ENCODE peak calls at places on chromosomes 12 and 14, in nine cellular contexts. H, M, L, Z, X, V, A, O and E are unnamed samples.

GRCh38 chr12:5927732-5928516 is 17.1 kb downstream of the ANO2 start:
- DNase-seq in H (no peak), M (no peak), L (no peak), Z (no peak), X (no peak), V (no peak), A (no peak), O (no peak), E (no peak)

GRCh38 chr14:96357216-96357615 is 5.9 kb downstream of the ATG2B start:
- DNase-seq in H (no peak), M (no peak), L (no peak), Z (no peak), X (no peak), V (no peak), A (no peak), O (no peak), E (no peak)

GRCh38 chr14:35366048-35366428 is 38.5 kb downstream of the NFKBIA start:
- DNase-seq in H (no peak), M (no peak), L (no peak), Z (no peak), X (no peak), V (no peak), A (no peak), O (no peak), E (no peak)

GRCh38 chr12:27810756-27811155 is 30.7 kb upstream of the MANSC4 start:
- DNase-seq in H (no peak), M (no peak), L (no peak), Z (no peak), X (no peak), V (no peak), A (no peak), O (no peak), E (no peak)

GRCh38 chr12:48977290-48978281 is 536 bp upstream of the WNT1 start:
- DNase-seq in H (peak), M (peak), L (peak), Z (no peak), X (no peak), V (peak), A (peak), O (peak), E (peak)

GRCh38 chr12:130606245-130606644 is 109.9 kb downstream of the RIMBP2 start:
- DNase-seq in H (no peak), M (no peak), L (no peak), Z (no peak), X (no peak), V (no peak), A (no peak), O (no peak), E (no peak)

GRCh38 chr14:48967419-48967818 is 618.8 kb downstream of the RPS29 start:
- DNase-seq in H (no peak), M (no peak), L (no peak), Z (no peak), X (no peak), V (no peak), A (no peak), O (no peak), E (no peak)

GRCh38 chr12:83198291-83198690 is 511.6 kb downstream of the TMTC2 start:
- DNase-seq in H (no peak), M (no peak), L (no peak), Z (no peak), X (no peak), V (no peak), A (no peak), O (no peak), E (no peak)

GRCh38 chr12:45227668-45228067 is 11.8 kb downstream of the ANO6 start:
- DNase-seq in H (no peak), M (no peak), L (no peak), Z (no peak), X (no peak), V (no peak), A (no peak), O (no peak), E (no peak)

GRCh38 chr12:51171884-51172514 is 936 bp downstream of the TFCP2 start:
- DNase-seq in H (peak), M (peak), L (peak), Z (no peak), X (no peak), V (no peak), A (no peak), O (no peak), E (peak)

GRCh38 chr14:24851837-24852236 is 198.1 kb downstream of the STXBP6 start:
- DNase-seq in H (no peak), M (no peak), L (no peak), Z (no peak), X (no peak), V (no peak), A (no peak), O (no peak), E (no peak)

GRCh38 chr12:13093191-13093849 is 10.1 kb downstream of the GSG1 start:
- DNase-seq in H (no peak), M (no peak), L (no peak), Z (no peak), X (no peak), V (no peak), A (no peak), O (no peak), E (no peak)
- TF ChIP-seq CTCF in H (no peak), M (no peak), L (no peak), Z (no peak), X (no peak), V (no peak), A (no peak), O (no peak), E (no peak)

GRCh38 chr12:59005195-59005961 is 85.1 kb upstream of the LRIG3 start:
- DNase-seq in H (no peak), M (no peak), L (no peak), Z (peak), X (no peak), V (no peak), A (no peak), O (no peak), E (no peak)
- H3K4me3 ChIP-seq in H (no peak), M (no peak), L (no peak), Z (no peak), X (no peak), V (no peak), A (no peak), O (no peak), E (no peak)

GRCh38 chr12:29722164-29722563 is 61.6 kb downstream of the TMTC1 start:
- DNase-seq in H (no peak), M (no peak), L (no peak), Z (no peak), X (no peak), V (no peak), A (no peak), O (no peak), E (no peak)

GRCh38 chr12:29714966-29715365 is 68.8 kb downstream of the TMTC1 start:
- DNase-seq in H (no peak), M (no peak), L (no peak), Z (no peak), X (no peak), V (no peak), A (no peak), O (no peak), E (no peak)

GRCh38 chr12:29713729-29714128 is 70.0 kb downstream of the TMTC1 start:
- DNase-seq in H (peak), M (no peak), L (no peak), Z (no peak), X (no peak), V (no peak), A (no peak), O (no peak), E (no peak)

GRCh38 chr12:29719381-29719780 is 64.4 kb downstream of the TMTC1 start:
- DNase-seq in H (no peak), M (no peak), L (no peak), Z (no peak), X (no peak), V (no peak), A (no peak), O (no peak), E (no peak)

DNA sequence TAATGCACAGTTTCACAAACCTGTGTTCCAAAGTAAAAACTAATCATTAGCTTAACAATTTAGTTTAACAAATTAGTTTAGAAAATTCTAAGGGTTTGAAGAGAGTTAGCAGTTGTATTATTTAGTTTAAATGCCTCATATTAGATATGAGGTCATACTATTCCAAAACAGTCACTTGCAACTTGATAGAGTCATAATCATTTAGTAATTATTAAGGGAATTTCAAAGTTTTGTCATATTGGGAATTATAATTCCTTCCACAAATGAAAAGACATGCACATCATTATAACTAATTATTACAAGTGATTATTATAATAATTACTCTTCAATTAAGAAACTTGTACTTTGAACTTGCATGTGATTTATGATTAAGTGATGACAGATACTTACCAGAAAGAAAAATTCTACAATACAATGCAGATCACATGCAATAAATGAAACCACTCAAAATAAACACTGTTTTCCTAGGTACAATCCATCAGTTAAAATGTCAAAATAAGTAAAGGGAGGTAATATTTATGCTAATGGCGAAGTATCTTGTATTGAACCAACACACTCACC is 66.1 kb downstream of the TMTC1 start:
- DNase-seq in H (no peak), M (no peak), L (no peak), Z (no peak), X (no peak), V (no peak), A (no peak), O (no peak), E (no peak)
- TF ChIP-seq CTCF in H (no peak), M (no peak), L (no peak), Z (no peak), X (no peak), V (no peak), A (no peak), O (no peak), E (no peak)

GRCh38 chr12:74586251-74586650 is 48.6 kb downstream of the ATXN7L3B start:
- DNase-seq in H (no peak), M (no peak), L (no peak), Z (no peak), X (no peak), V (no peak), A (no peak), O (no peak), E (no peak)
- H3K4me3 ChIP-seq in H (no peak), M (no peak), L (no peak), Z (no peak), X (no peak), V (no peak), A (no peak), O (no peak), E (no peak)

GRCh38 chr12:116009805-116010204 is 267.7 kb downstream of the MED13L start:
- DNase-seq in H (peak), M (no peak), L (no peak), Z (no peak), X (no peak), V (no peak), A (no peak), O (no peak), E (no peak)
- TF ChIP-seq CTCF in H (peak), M (no peak), L (peak), Z (no peak), X (no peak), V (peak), A (no peak), O (peak), E (peak)

DNA sequence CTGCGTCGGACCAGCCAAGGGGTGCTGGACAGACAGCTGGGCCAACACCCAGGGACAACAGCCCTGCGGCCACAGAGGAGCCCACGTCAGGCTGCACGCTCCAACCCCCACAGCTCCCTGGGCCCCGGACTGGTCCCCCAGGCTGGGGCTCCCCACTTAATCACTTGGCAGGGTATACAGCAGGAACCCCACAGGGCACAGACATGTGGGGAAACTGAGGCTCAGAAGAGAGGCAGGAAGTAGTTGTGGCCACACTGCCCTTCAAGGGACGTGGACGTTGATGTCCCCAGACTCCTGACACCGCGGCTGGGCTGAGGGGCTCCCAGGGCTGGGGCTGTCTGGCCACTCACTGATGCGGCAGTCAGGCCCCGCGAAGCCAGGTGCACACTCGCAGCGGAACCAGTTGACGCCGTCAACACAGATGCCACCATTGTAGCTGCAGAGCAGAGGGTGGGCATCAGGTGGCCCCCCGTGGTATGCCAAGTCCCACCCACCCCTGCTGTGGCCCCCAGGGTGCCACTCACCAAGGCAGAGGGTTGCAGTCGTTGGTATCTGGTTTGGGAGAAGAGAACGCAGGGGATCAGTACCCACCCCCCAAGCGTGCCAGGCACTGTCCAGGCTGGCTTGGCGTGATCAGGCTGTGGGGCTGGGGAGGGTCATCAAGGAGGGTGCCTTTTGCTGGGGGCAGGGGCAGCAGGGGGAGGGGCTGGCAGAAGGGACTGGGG is 21.4 kb downstream of the JAG2 start:
- DNase-seq in H (no peak), M (no peak), L (no peak), Z (no peak), X (no peak), V (no peak), A (no peak), O (peak), E (no peak)
- H3K4me3 ChIP-seq in H (no peak), M (no peak), L (no peak), Z (no peak), X (no peak), V (no peak), A (no peak), O (no peak), E (no peak)

DNA sequence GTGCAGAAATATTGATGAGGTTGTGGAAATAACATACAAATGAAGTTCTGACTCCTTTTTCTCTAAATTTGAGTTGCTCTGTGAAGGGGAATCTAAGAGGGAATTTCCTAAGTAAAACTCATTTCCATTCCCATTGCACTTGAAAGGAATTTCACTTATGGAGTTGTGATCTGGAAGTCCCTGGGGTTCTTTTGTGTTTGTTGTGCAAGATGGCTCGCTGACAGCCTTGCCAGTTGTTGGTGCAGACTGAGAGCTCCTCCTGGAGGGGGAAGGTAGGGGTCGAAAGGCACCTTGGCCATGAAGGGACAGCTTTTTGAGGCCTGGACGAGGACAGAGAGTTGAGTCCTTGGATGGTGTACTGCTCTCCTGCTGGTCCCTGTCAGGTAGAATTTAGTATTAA is 72.0 kb downstream of the C12orf56 start:
- DNase-seq in H (peak), M (no peak), L (peak), Z (no peak), X (no peak), V (no peak), A (no peak), O (no peak), E (no peak)
- TF ChIP-seq CTCF in H (no peak), M (no peak), L (peak), Z (no peak), X (no peak), V (no peak), A (no peak), O (no peak), E (no peak)

DNA sequence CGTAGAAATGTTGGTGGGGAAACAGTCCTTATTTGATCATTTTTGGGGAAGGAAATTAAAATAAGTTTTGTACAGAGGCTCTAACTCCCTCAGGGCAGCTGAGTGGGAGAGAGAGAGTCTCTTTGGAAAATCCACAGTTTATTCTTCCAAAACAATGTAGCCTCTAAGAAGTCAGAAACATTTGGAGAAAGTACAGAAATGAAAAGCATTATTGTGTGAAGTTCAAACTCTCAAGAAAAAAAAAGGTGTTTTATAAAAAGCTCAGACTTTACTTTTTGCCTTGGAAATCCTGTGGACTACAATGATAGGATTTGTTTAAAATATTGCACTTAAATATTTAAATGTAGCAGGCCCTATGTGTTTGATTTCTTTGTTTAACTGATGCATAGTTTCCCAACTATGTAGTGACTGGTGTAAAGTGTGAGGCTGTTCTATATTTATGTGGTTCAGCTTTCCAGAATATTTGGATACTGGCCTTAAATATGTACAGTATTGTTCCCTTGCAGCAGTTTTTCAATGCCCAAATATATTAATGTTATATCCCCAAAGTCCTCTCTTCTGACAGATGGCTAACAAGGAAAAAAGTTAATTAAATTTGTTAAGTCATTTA is 82.0 kb upstream of the OTOGL start:
- DNase-seq in H (no peak), M (no peak), L (no peak), Z (no peak), X (peak), V (no peak), A (no peak), O (no peak), E (no peak)
- H3K4me3 ChIP-seq in H (no peak), M (no peak), L (no peak), Z (no peak), X (no peak), V (no peak), A (no peak), O (no peak), E (no peak)